ENCODE peak calls at places on chromosomes 13 and 19, in eight cellular contexts. One of them, this sample, is unnamed.

GRCh38 chr19:18291590-18292459 is 10.4 kb upstream of the JUND start:
- DNase-seq in iris pigment epithelial cell: peak
- DNase-seq in NCI-H1092: peak
- DNase-seq in left ventricle myocardium superior: peak
- DNase-seq in smooth muscle cell of the brain vasculature: no peak
- DNase-seq in astrocyte of the spinal cord: peak
- DNase-seq in HTR-8/SVneo: peak
- DNase-seq in NCI-H1105 treated with DMSO at 0.1 percent for 48 hours: peak
- DNase-seq in this sample: peak

GRCh38 chr13:30824651-30825050 is 81.4 kb upstream of the MEDAG start:
- DNase-seq in iris pigment epithelial cell: no peak
- DNase-seq in NCI-H1092: no peak
- DNase-seq in left ventricle myocardium superior: no peak
- DNase-seq in smooth muscle cell of the brain vasculature: no peak
- DNase-seq in astrocyte of the spinal cord: no peak
- DNase-seq in HTR-8/SVneo: no peak
- DNase-seq in NCI-H1105 treated with DMSO at 0.1 percent for 48 hours: no peak
- DNase-seq in this sample: no peak

GRCh38 chr13:95091755-95092154 is 209.5 kb downstream of the ABCC4 start:
- DNase-seq in iris pigment epithelial cell: no peak
- DNase-seq in NCI-H1092: no peak
- DNase-seq in left ventricle myocardium superior: no peak
- DNase-seq in smooth muscle cell of the brain vasculature: no peak
- DNase-seq in astrocyte of the spinal cord: no peak
- DNase-seq in HTR-8/SVneo: no peak
- DNase-seq in NCI-H1105 treated with DMSO at 0.1 percent for 48 hours: no peak
- DNase-seq in this sample: no peak

GRCh38 chr19:54062643-54063042 is 1.1 kb downstream of the VSTM1 start:
- DNase-seq in iris pigment epithelial cell: no peak
- DNase-seq in NCI-H1092: no peak
- DNase-seq in left ventricle myocardium superior: peak
- DNase-seq in smooth muscle cell of the brain vasculature: no peak
- DNase-seq in astrocyte of the spinal cord: no peak
- DNase-seq in HTR-8/SVneo: no peak
- DNase-seq in NCI-H1105 treated with DMSO at 0.1 percent for 48 hours: no peak
- DNase-seq in this sample: no peak

GRCh38 chr13:71358218-71358617 is 508.8 kb downstream of the DACH1 start:
- DNase-seq in iris pigment epithelial cell: no peak
- DNase-seq in NCI-H1092: no peak
- DNase-seq in left ventricle myocardium superior: no peak
- DNase-seq in smooth muscle cell of the brain vasculature: no peak
- DNase-seq in astrocyte of the spinal cord: no peak
- DNase-seq in HTR-8/SVneo: no peak
- DNase-seq in NCI-H1105 treated with DMSO at 0.1 percent for 48 hours: no peak
- DNase-seq in this sample: no peak

GRCh38 chr13:83992566-83993358 is 110.5 kb upstream of the SLITRK1 start:
- DNase-seq in iris pigment epithelial cell: no peak
- DNase-seq in NCI-H1092: no peak
- DNase-seq in left ventricle myocardium superior: no peak
- DNase-seq in smooth muscle cell of the brain vasculature: no peak
- DNase-seq in astrocyte of the spinal cord: no peak
- DNase-seq in HTR-8/SVneo: no peak
- DNase-seq in NCI-H1105 treated with DMSO at 0.1 percent for 48 hours: no peak
- DNase-seq in this sample: no peak

GRCh38 chr19:31223805-31224534 is 125.3 kb downstream of the TSHZ3 start:
- DNase-seq in iris pigment epithelial cell: peak
- DNase-seq in NCI-H1092: no peak
- DNase-seq in left ventricle myocardium superior: no peak
- DNase-seq in smooth muscle cell of the brain vasculature: no peak
- DNase-seq in astrocyte of the spinal cord: peak
- DNase-seq in HTR-8/SVneo: no peak
- DNase-seq in NCI-H1105 treated with DMSO at 0.1 percent for 48 hours: no peak
- DNase-seq in this sample: peak

GRCh38 chr13:20144141-20144850 is 16.6 kb downstream of the GJA3 start:
- DNase-seq in iris pigment epithelial cell: no peak
- DNase-seq in NCI-H1092: no peak
- DNase-seq in left ventricle myocardium superior: no peak
- DNase-seq in smooth muscle cell of the brain vasculature: no peak
- DNase-seq in astrocyte of the spinal cord: no peak
- DNase-seq in HTR-8/SVneo: no peak
- DNase-seq in NCI-H1105 treated with DMSO at 0.1 percent for 48 hours: no peak
- DNase-seq in this sample: no peak

GRCh38 chr13:101144808-101145419 is 271.4 kb downstream of the NALCN start:
- DNase-seq in iris pigment epithelial cell: peak
- DNase-seq in NCI-H1092: peak
- DNase-seq in left ventricle myocardium superior: no peak
- DNase-seq in smooth muscle cell of the brain vasculature: peak
- DNase-seq in astrocyte of the spinal cord: peak
- DNase-seq in HTR-8/SVneo: peak
- DNase-seq in NCI-H1105 treated with DMSO at 0.1 percent for 48 hours: peak
- DNase-seq in this sample: peak

GRCh38 chr19:31352782-31353651 is 3.8 kb upstream of the TSHZ3 start:
- DNase-seq in iris pigment epithelial cell: no peak
- DNase-seq in NCI-H1092: no peak
- DNase-seq in left ventricle myocardium superior: no peak
- DNase-seq in smooth muscle cell of the brain vasculature: no peak
- DNase-seq in astrocyte of the spinal cord: no peak
- DNase-seq in HTR-8/SVneo: no peak
- DNase-seq in NCI-H1105 treated with DMSO at 0.1 percent for 48 hours: no peak
- DNase-seq in this sample: no peak

GRCh38 chr19:54164369-54165068 is 5.0 kb upstream of the LENG1 start:
- DNase-seq in iris pigment epithelial cell: peak
- DNase-seq in NCI-H1092: no peak
- DNase-seq in left ventricle myocardium superior: peak
- DNase-seq in smooth muscle cell of the brain vasculature: no peak
- DNase-seq in astrocyte of the spinal cord: no peak
- DNase-seq in HTR-8/SVneo: no peak
- DNase-seq in NCI-H1105 treated with DMSO at 0.1 percent for 48 hours: no peak
- DNase-seq in this sample: peak

GRCh38 chr13:72145383-72145782 is 278.4 kb upstream of the DACH1 start:
- DNase-seq in iris pigment epithelial cell: peak
- DNase-seq in NCI-H1092: no peak
- DNase-seq in left ventricle myocardium superior: no peak
- DNase-seq in smooth muscle cell of the brain vasculature: no peak
- DNase-seq in astrocyte of the spinal cord: no peak
- DNase-seq in HTR-8/SVneo: no peak
- DNase-seq in NCI-H1105 treated with DMSO at 0.1 percent for 48 hours: no peak
- DNase-seq in this sample: no peak

GRCh38 chr13:107867701-107868661 is 347.4 kb downstream of the LIG4 start:
- DNase-seq in iris pigment epithelial cell: peak
- DNase-seq in NCI-H1092: peak
- DNase-seq in left ventricle myocardium superior: no peak
- DNase-seq in smooth muscle cell of the brain vasculature: no peak
- DNase-seq in astrocyte of the spinal cord: peak
- DNase-seq in HTR-8/SVneo: peak
- DNase-seq in NCI-H1105 treated with DMSO at 0.1 percent for 48 hours: peak
- DNase-seq in this sample: peak

GRCh38 chr19:35344511-35345031 is 3.1 kb upstream of the FFAR1 start:
- DNase-seq in iris pigment epithelial cell: no peak
- DNase-seq in NCI-H1092: no peak
- DNase-seq in left ventricle myocardium superior: no peak
- DNase-seq in smooth muscle cell of the brain vasculature: no peak
- DNase-seq in astrocyte of the spinal cord: no peak
- DNase-seq in HTR-8/SVneo: no peak
- DNase-seq in NCI-H1105 treated with DMSO at 0.1 percent for 48 hours: no peak
- DNase-seq in this sample: no peak

GRCh38 chr19:13164370-13165090 is 14.3 kb downstream of the IER2 start:
- DNase-seq in iris pigment epithelial cell: peak
- DNase-seq in NCI-H1092: peak
- DNase-seq in left ventricle myocardium superior: peak
- DNase-seq in smooth muscle cell of the brain vasculature: no peak
- DNase-seq in astrocyte of the spinal cord: peak
- DNase-seq in HTR-8/SVneo: peak
- DNase-seq in NCI-H1105 treated with DMSO at 0.1 percent for 48 hours: peak
- DNase-seq in this sample: peak

GRCh38 chr19:15810335-15810734 is 5.1 kb downstream of the OR10H1 start:
- DNase-seq in iris pigment epithelial cell: no peak
- DNase-seq in NCI-H1092: no peak
- DNase-seq in left ventricle myocardium superior: no peak
- DNase-seq in smooth muscle cell of the brain vasculature: no peak
- DNase-seq in astrocyte of the spinal cord: no peak
- DNase-seq in HTR-8/SVneo: no peak
- DNase-seq in NCI-H1105 treated with DMSO at 0.1 percent for 48 hours: no peak
- DNase-seq in this sample: no peak

GRCh38 chr13:51806571-51806970 is 2.6 kb upstream of the DHRS12 start:
- DNase-seq in iris pigment epithelial cell: peak
- DNase-seq in NCI-H1092: peak
- DNase-seq in left ventricle myocardium superior: no peak
- DNase-seq in smooth muscle cell of the brain vasculature: no peak
- DNase-seq in astrocyte of the spinal cord: peak
- DNase-seq in HTR-8/SVneo: no peak
- DNase-seq in NCI-H1105 treated with DMSO at 0.1 percent for 48 hours: peak
- DNase-seq in this sample: peak

GRCh38 chr13:108549989-108550388 is 79.4 kb upstream of the MYO16 start:
- DNase-seq in iris pigment epithelial cell: no peak
- DNase-seq in NCI-H1092: no peak
- DNase-seq in left ventricle myocardium superior: no peak
- DNase-seq in smooth muscle cell of the brain vasculature: no peak
- DNase-seq in astrocyte of the spinal cord: no peak
- DNase-seq in HTR-8/SVneo: no peak
- DNase-seq in NCI-H1105 treated with DMSO at 0.1 percent for 48 hours: no peak
- DNase-seq in this sample: no peak

GRCh38 chr13:25753976-25754375 is 297.8 kb downstream of the SHISA2 start:
- DNase-seq in iris pigment epithelial cell: no peak
- DNase-seq in NCI-H1092: no peak
- DNase-seq in left ventricle myocardium superior: no peak
- DNase-seq in smooth muscle cell of the brain vasculature: no peak
- DNase-seq in astrocyte of the spinal cord: peak
- DNase-seq in HTR-8/SVneo: no peak
- DNase-seq in NCI-H1105 treated with DMSO at 0.1 percent for 48 hours: no peak
- DNase-seq in this sample: no peak

GRCh38 chr13:114268344-114269280 is 12.8 kb upstream of the UPF3A start:
- DNase-seq in iris pigment epithelial cell: no peak
- DNase-seq in NCI-H1092: no peak
- DNase-seq in left ventricle myocardium superior: no peak
- DNase-seq in smooth muscle cell of the brain vasculature: no peak
- DNase-seq in astrocyte of the spinal cord: peak
- DNase-seq in HTR-8/SVneo: no peak
- DNase-seq in NCI-H1105 treated with DMSO at 0.1 percent for 48 hours: no peak
- DNase-seq in this sample: no peak

GRCh38 chr19:34428549-34429285 is 536 bp downstream of the UBA2 start:
- DNase-seq in iris pigment epithelial cell: peak
- DNase-seq in NCI-H1092: no peak
- DNase-seq in left ventricle myocardium superior: peak
- DNase-seq in smooth muscle cell of the brain vasculature: no peak
- DNase-seq in astrocyte of the spinal cord: peak
- DNase-seq in HTR-8/SVneo: peak
- DNase-seq in NCI-H1105 treated with DMSO at 0.1 percent for 48 hours: no peak
- DNase-seq in this sample: peak

GRCh38 chr19:46133777-46134231 is 9.3 kb upstream of the IGFL3 start:
- DNase-seq in iris pigment epithelial cell: no peak
- DNase-seq in NCI-H1092: no peak
- DNase-seq in left ventricle myocardium superior: no peak
- DNase-seq in smooth muscle cell of the brain vasculature: no peak
- DNase-seq in astrocyte of the spinal cord: peak
- DNase-seq in HTR-8/SVneo: no peak
- DNase-seq in NCI-H1105 treated with DMSO at 0.1 percent for 48 hours: no peak
- DNase-seq in this sample: no peak

GRCh38 chr19:44706506-44707236 is 7.7 kb downstream of the CEACAM16 start:
- DNase-seq in iris pigment epithelial cell: no peak
- DNase-seq in NCI-H1092: no peak
- DNase-seq in left ventricle myocardium superior: no peak
- DNase-seq in smooth muscle cell of the brain vasculature: no peak
- DNase-seq in astrocyte of the spinal cord: no peak
- DNase-seq in HTR-8/SVneo: no peak
- DNase-seq in NCI-H1105 treated with DMSO at 0.1 percent for 48 hours: no peak
- DNase-seq in this sample: no peak

GRCh38 chr13:105059786-105060185 is 1475.7 kb downstream of the EFNB2 start:
- DNase-seq in iris pigment epithelial cell: no peak
- DNase-seq in NCI-H1092: no peak
- DNase-seq in left ventricle myocardium superior: no peak
- DNase-seq in smooth muscle cell of the brain vasculature: no peak
- DNase-seq in astrocyte of the spinal cord: no peak
- DNase-seq in HTR-8/SVneo: no peak
- DNase-seq in NCI-H1105 treated with DMSO at 0.1 percent for 48 hours: no peak
- DNase-seq in this sample: no peak

GRCh38 chr13:62119739-62120700 is 704.4 kb upstream of the PCDH20 start:
- DNase-seq in iris pigment epithelial cell: peak
- DNase-seq in NCI-H1092: peak
- DNase-seq in left ventricle myocardium superior: no peak
- DNase-seq in smooth muscle cell of the brain vasculature: no peak
- DNase-seq in astrocyte of the spinal cord: peak
- DNase-seq in HTR-8/SVneo: peak
- DNase-seq in NCI-H1105 treated with DMSO at 0.1 percent for 48 hours: peak
- DNase-seq in this sample: peak

GRCh38 chr19:51341976-51342580 is at the start of gene VSIG10L:
- DNase-seq in iris pigment epithelial cell: no peak
- DNase-seq in NCI-H1092: no peak
- DNase-seq in left ventricle myocardium superior: no peak
- DNase-seq in smooth muscle cell of the brain vasculature: no peak
- DNase-seq in astrocyte of the spinal cord: no peak
- DNase-seq in HTR-8/SVneo: no peak
- DNase-seq in NCI-H1105 treated with DMSO at 0.1 percent for 48 hours: no peak
- DNase-seq in this sample: no peak

GRCh38 chr19:48329167-48329891 is 4.0 kb downstream of the EMP3 start:
- DNase-seq in iris pigment epithelial cell: peak
- DNase-seq in NCI-H1092: no peak
- DNase-seq in left ventricle myocardium superior: no peak
- DNase-seq in smooth muscle cell of the brain vasculature: no peak
- DNase-seq in astrocyte of the spinal cord: peak
- DNase-seq in HTR-8/SVneo: no peak
- DNase-seq in NCI-H1105 treated with DMSO at 0.1 percent for 48 hours: no peak
- DNase-seq in this sample: peak

GRCh38 chr19:3135961-3136683 is at the start of gene GNA15:
- DNase-seq in iris pigment epithelial cell: no peak
- DNase-seq in NCI-H1092: no peak
- DNase-seq in left ventricle myocardium superior: no peak
- DNase-seq in smooth muscle cell of the brain vasculature: no peak
- DNase-seq in astrocyte of the spinal cord: no peak
- DNase-seq in HTR-8/SVneo: no peak
- DNase-seq in NCI-H1105 treated with DMSO at 0.1 percent for 48 hours: no peak
- DNase-seq in this sample: no peak

GRCh38 chr13:37816276-37816675 is 53.3 kb downstream of the TRPC4 start:
- DNase-seq in iris pigment epithelial cell: peak
- DNase-seq in NCI-H1092: no peak
- DNase-seq in left ventricle myocardium superior: no peak
- DNase-seq in smooth muscle cell of the brain vasculature: no peak
- DNase-seq in astrocyte of the spinal cord: no peak
- DNase-seq in HTR-8/SVneo: no peak
- DNase-seq in NCI-H1105 treated with DMSO at 0.1 percent for 48 hours: no peak
- DNase-seq in this sample: peak